ENCODE peak calls at places on chromosomes 7 and 10, in six cellular contexts. V is tibial artery, S is psoas muscle, D is IMR-90, N is pancreas, K is mammary epithelial cell. M is an unnamed sample. For H3K4me1, H3K9me3 and H3K36me3, the result is how much of the 10 kb centered on the place peaks cover.

GRCh38 chr10:13706175-13706574 is 119.4 kb downstream of the PRPF18 start:
- DNase-seq in V (no peak), N (no peak), S (no peak), K (no peak), D (no peak), M (no peak)

GRCh38 chr7:70583965-70584883 is 547.7 kb upstream of the GALNT17 start:
- DNase-seq in D (no peak), K (no peak), N (no peak), S (no peak), V (no peak), M (no peak)

GRCh38 chr7:157276091-157276561 is 60.7 kb upstream of the DNAJB6 start:
- DNase-seq in D (no peak), S (no peak), K (no peak), N (no peak), V (peak), M (no peak)

GRCh38 chr7:28685660-28686417 is 272.3 kb downstream of the TRIL start:
- DNase-seq in N (peak), S (peak), D (peak), K (peak), V (peak), M (peak)

GRCh38 chr10:5184987-5185386 is at the start of gene AKR1C8:
- DNase-seq in K (no peak), N (no peak), S (no peak), D (no peak), V (no peak), M (no peak)

GRCh38 chr7:69598487-69599148 is 343 bp downstream of the AUTS2 start:
- DNase-seq in N (peak), K (peak), S (peak), D (no peak), V (no peak), M (peak)

GRCh38 chr7:106568680-106569499 is 92.1 kb downstream of the CCDC71L start:
- DNase-seq in V (no peak), S (no peak), N (no peak), K (peak), D (peak), M (no peak)

GRCh38 chr10:125158528-125159485 is 1.6 kb downstream of the CTBP2 start:
- DNase-seq in K (peak), N (peak), V (peak), S (peak), D (peak), M (peak)

GRCh38 chr10:42977032-42977416 is 99.8 kb upstream of the RET start:
- DNase-seq in S (no peak), K (no peak), D (no peak), V (peak), N (no peak), M (peak)

GRCh38 chr7:153682628-153683027 is 369.6 kb upstream of the DPP6 start:
- DNase-seq in D (no peak), V (no peak), K (no peak), S (no peak), N (no peak), M (no peak)

GRCh38 chr7:76424413-76425111 is at the start of gene ZP3:
- DNase-seq in N (no peak), V (no peak), S (no peak), D (no peak), K (peak), M (peak)

GRCh38 chr10:81865581-81865980 is 9.4 kb upstream of the NRG3 start:
- DNase-seq in V (no peak), K (no peak), S (no peak), N (no peak), D (no peak), M (no peak)

GRCh38 chr10:12405342-12406320 is 56.3 kb downstream of the CAMK1D start:
- DNase-seq in D (peak), K (no peak), V (peak), S (no peak), N (no peak), M (no peak)

GRCh38 chr10:132129431-132129830 is 57.3 kb upstream of the DPYSL4 start:
- DNase-seq in S (peak), D (no peak), N (no peak), K (no peak), V (no peak), M (no peak)

GRCh38 chr10:110326351-110327032 is 21.8 kb upstream of the SMNDC1 start:
- DNase-seq in S (no peak), D (peak), K (peak), N (no peak), V (no peak), M (no peak)

GRCh38 chr10:97024181-97025073 is 161.3 kb downstream of the SLIT1 start:
- DNase-seq in D (peak), S (peak), N (no peak), K (peak), V (peak), M (no peak)

GRCh38 chr7:88219781-88220747 is at the start of gene SRI:
- DNase-seq in N (peak), S (peak), K (peak), D (peak), V (peak), M (peak)

GRCh38 chr10:113958631-113959382 is 84.9 kb upstream of the ADRB1 start:
- DNase-seq in K (peak), V (peak), S (peak), D (peak), N (no peak), M (peak)

GRCh38 chr7:93147358-93147757 is 827 bp downstream of the SAMD9L start:
- DNase-seq in K (peak), S (no peak), N (no peak), V (no peak), D (peak), M (no peak)
- H3K4me1 ChIP-seq in K (under half), S (under half), N (under half), V (under half), D (under half), M (under half)

DNA sequence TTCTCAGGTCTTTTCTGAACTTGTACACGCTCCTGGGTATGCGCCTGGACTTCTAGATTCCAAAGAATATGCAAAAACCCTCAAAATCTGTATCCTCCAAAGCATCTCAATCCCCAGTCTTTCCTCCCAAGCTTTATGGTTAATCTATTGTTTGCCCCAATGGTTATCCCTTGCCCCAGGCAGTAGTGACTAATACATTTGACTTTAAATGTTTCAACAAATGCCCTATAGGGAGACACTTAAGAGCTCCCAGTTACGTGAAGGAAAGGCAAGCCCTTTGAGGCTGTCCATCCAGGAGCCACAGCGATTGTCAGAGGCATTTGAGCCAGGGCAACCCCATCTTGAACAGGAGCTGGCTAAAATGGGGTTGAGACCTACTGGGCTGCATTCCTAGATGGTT is 12.7 kb upstream of the FOXL3 start:
- DNase-seq in D (no peak), S (no peak), N (no peak), K (no peak), V (no peak), M (no peak)
- H3K9me3 ChIP-seq in D (under half), S (under half), N (under half), K (under half), V (under half), M (under half)

GRCh38 chr10:92695679-92696605 is 6.2 kb downstream of the HHEX start:
- DNase-seq in D (peak), K (no peak), S (peak), V (no peak), N (peak), M (no peak)
- H3K36me3 ChIP-seq in D (under half), K (under half), S (under half), V (under half), N (under half), M (under half)

GRCh38 chr7:11319491-11320274 is 346.0 kb downstream of the PHF14 start:
- DNase-seq in V (no peak), S (no peak), D (no peak), K (peak), N (no peak), M (no peak)

GRCh38 chr7:11313801-11314200 is 340.1 kb downstream of the PHF14 start:
- DNase-seq in V (no peak), N (no peak), K (no peak), S (no peak), D (no peak), M (no peak)

GRCh38 chr7:11315687-11316258 is 342.1 kb downstream of the PHF14 start:
- DNase-seq in V (no peak), K (no peak), N (no peak), D (no peak), S (no peak), M (no peak)

GRCh38 chr7:11317766-11318165 is 344.1 kb downstream of the PHF14 start:
- DNase-seq in N (no peak), D (no peak), S (no peak), V (no peak), K (no peak), M (no peak)
- H3K4me1 ChIP-seq in N (under half), D (under half), S (under half), V (under half), K (under half), M (under half)

DNA sequence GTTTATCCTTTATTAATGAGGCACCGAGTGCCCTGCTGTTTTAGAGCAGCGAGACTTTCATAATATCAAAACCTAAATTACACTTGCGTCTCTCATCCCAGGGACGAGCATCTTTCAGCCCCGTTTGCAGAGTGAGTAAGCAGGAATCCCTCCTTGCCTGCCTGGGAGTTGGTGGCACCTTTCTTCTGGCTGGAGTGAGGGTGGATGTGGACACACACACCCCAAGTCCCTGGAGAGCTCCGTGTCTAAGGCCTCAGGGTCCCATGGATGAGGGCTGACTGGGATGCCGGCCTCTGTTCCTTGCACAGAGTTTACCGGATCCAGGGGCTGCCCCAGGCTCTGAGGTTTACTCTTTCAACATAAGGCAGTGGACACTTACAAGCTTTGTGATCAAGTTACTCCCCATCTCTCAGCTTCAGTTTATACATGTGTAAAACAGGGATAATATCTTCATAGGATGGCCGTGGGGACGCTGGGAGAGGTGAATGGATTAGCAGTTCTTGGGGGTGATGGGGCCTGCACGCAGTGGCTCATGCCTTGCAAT is 24.5 kb downstream of the POLL start:
- DNase-seq in V (peak), K (no peak), N (no peak), D (no peak), S (no peak), M (no peak)
- H3K9me3 ChIP-seq in V (under half), K (under half), N (under half), D (under half), S (under half), M (under half)

GRCh38 chr7:32870298-32870697 is 21.3 kb downstream of the KBTBD2 start:
- DNase-seq in V (no peak), N (no peak), S (no peak), D (no peak), K (no peak), M (no peak)
- H3K36me3 ChIP-seq in V (half or more), N (under half), S (half or more), D (under half), K (under half), M (under half)

GRCh38 chr7:119482671-119483070 is 790.3 kb upstream of the KCND2 start:
- DNase-seq in V (no peak), D (no peak), N (no peak), K (no peak), S (no peak), M (no peak)
- H3K4me1 ChIP-seq in V (under half), D (under half), N (under half), K (under half), S (under half), M (under half)

GRCh38 chr7:56491636-56492425 is 375.6 kb upstream of the NUPR2 start:
- DNase-seq in N (no peak), K (no peak), D (no peak), V (no peak), S (no peak), M (peak)
- H3K9me3 ChIP-seq in N (under half), K (half or more), D (half or more), V (half or more), S (under half), M (half or more)

DNA sequence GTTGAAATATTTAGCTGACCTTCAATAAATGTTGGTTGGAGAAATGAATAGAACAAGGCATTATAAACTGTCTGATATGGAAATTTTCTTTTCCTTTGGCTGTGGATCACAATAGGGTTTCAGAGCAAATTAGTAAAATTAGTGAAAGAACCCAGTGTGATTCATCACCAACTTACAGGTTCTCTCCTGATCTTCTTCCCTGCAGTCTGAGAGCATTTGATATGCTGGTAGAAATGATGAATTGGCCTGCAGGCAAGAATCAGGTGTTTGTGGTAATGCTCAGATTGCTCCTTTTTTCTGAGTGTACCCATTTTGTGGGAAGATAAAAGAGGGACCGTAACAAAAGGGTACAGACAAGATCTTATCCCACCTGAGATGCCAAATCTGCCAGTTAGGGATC is 51.9 kb downstream of the BTAF1 start:
- DNase-seq in N (no peak), S (no peak), K (peak), D (no peak), V (no peak), M (no peak)
- H3K36me3 ChIP-seq in N (under half), S (under half), K (under half), D (under half), V (under half), M (under half)